ENCODE peak calls at places on chromosomes 6 and 20, in ten cellular contexts. M is right cardiac atrium; H is NCI-H2081; N is C1 segment of cervical spinal cord; F is fibroblast of pulmonary artery; Q is iPS-NIHi11; D is stimulated activated CD4-positive, alpha-beta T cell treated with anti-CD3 and anti-CD28 coated beads, Interleukin-1b, Interleukin-23, amount 100 ng/mL, for 1 hour; S is heart left ventricle; U is GM04503; T is psoas muscle. E is an unnamed sample.

GRCh38 chr6:15574497-15574896 is 88.3 kb downstream of the DTNBP1 start:
- DNase-seq in Q (no peak), F (no peak), S (no peak), T (no peak), M (no peak), D (no peak), H (no peak), U (no peak), N (no peak), E (no peak)

GRCh38 chr6:135181333-135182119 is 418 bp downstream of the MYB start:
- DNase-seq in D (no peak), S (no peak), F (no peak), N (no peak), U (no peak), M (peak), T (peak), Q (peak), H (peak), E (no peak)

GRCh38 chr20:53986037-53986436 is 84.4 kb downstream of the BCAS1 start:
- DNase-seq in F (no peak), Q (no peak), H (no peak), S (no peak), T (no peak), D (no peak), U (no peak), M (no peak), N (no peak), E (no peak)

GRCh38 chr20:62026564-62026856 is 39.2 kb downstream of the TAF4 start:
- DNase-seq in H (no peak), M (no peak), D (no peak), S (no peak), Q (no peak), T (peak), F (no peak), N (no peak), U (no peak), E (no peak)

GRCh38 chr6:27687154-27688013 is 214.5 kb upstream of the ZNF184 start:
- DNase-seq in M (peak), D (no peak), T (peak), F (peak), Q (peak), H (peak), U (peak), N (peak), S (peak), E (peak)

GRCh38 chr6:123094768-123095167 is 98.7 kb downstream of the CLVS2 start:
- DNase-seq in Q (no peak), F (no peak), M (no peak), D (no peak), T (no peak), N (no peak), U (no peak), H (no peak), S (no peak), E (no peak)

GRCh38 chr6:38997128-38997761 is 51.3 kb upstream of the GLP1R start:
- DNase-seq in H (peak), M (peak), U (no peak), F (peak), N (no peak), Q (peak), S (peak), D (no peak), T (no peak), E (no peak)

GRCh38 chr6:28334272-28335039 is 1.5 kb downstream of the ZSCAN31 start:
- DNase-seq in F (no peak), N (no peak), H (no peak), M (no peak), U (no peak), S (no peak), D (no peak), T (no peak), Q (no peak), E (no peak)

GRCh38 chr20:57475388-57476072 is 49.4 kb downstream of the CTCFL start:
- DNase-seq in U (no peak), S (no peak), D (no peak), F (no peak), N (no peak), T (no peak), H (no peak), M (no peak), Q (no peak), E (no peak)

GRCh38 chr20:24533449-24533848 is 64.0 kb downstream of the SYNDIG1 start:
- DNase-seq in Q (no peak), S (no peak), D (no peak), U (no peak), N (no peak), H (no peak), T (no peak), F (no peak), M (no peak), E (no peak)

GRCh38 chr6:71402101-71402500 is 113.5 kb downstream of the OGFRL1 start:
- DNase-seq in H (no peak), S (no peak), Q (no peak), D (no peak), M (no peak), U (no peak), T (no peak), F (no peak), N (no peak), E (no peak)

GRCh38 chr20:53834044-53834442 is 236.4 kb downstream of the BCAS1 start:
- DNase-seq in U (no peak), F (no peak), H (no peak), S (no peak), N (no peak), Q (no peak), D (no peak), M (no peak), T (no peak), E (no peak)

GRCh38 chr20:59770270-59770669 is 163.2 kb downstream of the SYCP2 start:
- DNase-seq in U (no peak), F (no peak), T (no peak), S (no peak), D (no peak), H (no peak), Q (peak), M (no peak), N (no peak), E (no peak)

GRCh38 chr20:50146732-50147662 is 6.5 kb downstream of the PEDS1 start:
- DNase-seq in D (peak), Q (peak), U (no peak), S (no peak), N (no peak), H (peak), T (peak), F (no peak), M (peak), E (no peak)

GRCh38 chr6:117992856-117993255 is 85.8 kb downstream of the SLC35F1 start:
- DNase-seq in Q (no peak), H (no peak), T (no peak), S (no peak), M (no peak), D (no peak), N (peak), F (no peak), U (no peak), E (no peak)

GRCh38 chr20:36482044-36482473 is 59.3 kb upstream of the MYL9 start:
- DNase-seq in U (no peak), D (no peak), F (no peak), T (peak), S (peak), H (peak), Q (no peak), M (peak), N (peak), E (no peak)

GRCh38 chr20:730005-730404 is 38.3 kb downstream of the SLC52A3 start:
- DNase-seq in U (no peak), Q (no peak), F (no peak), N (no peak), D (no peak), S (no peak), M (no peak), T (no peak), H (no peak), E (no peak)

GRCh38 chr6:149881066-149881766 is 16.7 kb downstream of the RAET1E start:
- DNase-seq in U (no peak), Q (no peak), H (no peak), N (no peak), F (no peak), S (no peak), M (peak), D (no peak), T (no peak), E (no peak)

GRCh38 chr6:46490425-46491200 is 636 bp downstream of the RCAN2 start:
- DNase-seq in D (no peak), T (peak), U (no peak), S (peak), F (no peak), M (peak), Q (peak), H (no peak), N (peak), E (peak)

GRCh38 chr6:98871057-98871456 is 36.7 kb downstream of the POU3F2 start:
- DNase-seq in T (no peak), H (no peak), U (peak), S (no peak), M (no peak), Q (no peak), F (peak), N (no peak), D (no peak), E (no peak)

GRCh38 chr6:10720229-10720959 is 2.5 kb upstream of the TMEM14C start:
- DNase-seq in H (peak), F (no peak), S (peak), N (no peak), U (no peak), T (peak), D (no peak), M (peak), Q (no peak), E (peak)

GRCh38 chr20:24686156-24686555 is 216.7 kb downstream of the SYNDIG1 start:
- DNase-seq in H (no peak), M (no peak), U (no peak), S (no peak), Q (no peak), N (no peak), T (no peak), D (no peak), F (no peak), E (peak)

GRCh38 chr6:96626749-96627353 is 63.9 kb downstream of the FHL5 start:
- DNase-seq in N (no peak), F (peak), T (no peak), U (no peak), Q (peak), M (no peak), H (peak), S (no peak), D (no peak), E (no peak)

E was measured in ovary.